ENCODE peak calls at places on chromosomes 5 and 9, in seven cellular contexts. O, Y, V, I, L, T and U are unnamed samples.

GRCh38 chr5:79567926-79568549 is 44.2 kb upstream of the TENT2 start:
- DNase-seq in Y (no peak), O (no peak), T (peak), I (no peak), V (peak), L (no peak), U (no peak)

GRCh38 chr5:74630387-74631087 is 10.0 kb downstream of the ENC1 start:
- DNase-seq in T (peak), Y (no peak), L (peak), V (peak), O (no peak), I (no peak), U (no peak)

GRCh38 chr5:125712397-125712796 is 710.8 kb upstream of the GRAMD2B start:
- DNase-seq in Y (no peak), O (no peak), V (no peak), T (no peak), I (no peak), L (no peak), U (no peak)

GRCh38 chr5:169786219-169786618 is 149.1 kb downstream of the DOCK2 start:
- DNase-seq in I (no peak), Y (no peak), L (no peak), V (no peak), O (no peak), T (no peak), U (no peak)

GRCh38 chr5:132830436-132831094 is at the start of gene SHROOM1:
- DNase-seq in Y (peak), V (peak), T (peak), L (peak), O (no peak), I (no peak), U (no peak)

GRCh38 chr9:96014078-96014477 is 138.6 kb downstream of the ERCC6L2 start:
- DNase-seq in I (no peak), L (peak), Y (no peak), V (no peak), O (no peak), T (no peak), U (no peak)

GRCh38 chr5:115584501-115584900 is 17.8 kb downstream of the TICAM2 start:
- DNase-seq in L (no peak), V (no peak), I (no peak), Y (no peak), T (no peak), O (no peak), U (no peak)

GRCh38 chr5:6758201-6758600 is 45.0 kb downstream of the TENT4A start:
- DNase-seq in O (no peak), L (no peak), I (no peak), T (no peak), Y (no peak), V (no peak), U (no peak)

GRCh38 chr5:74596930-74597329 is 43.6 kb downstream of the ENC1 start:
- DNase-seq in O (no peak), L (no peak), Y (no peak), I (no peak), V (no peak), T (no peak), U (no peak)

GRCh38 chr5:80117446-80117845 is 82.3 kb downstream of the THBS4 start:
- DNase-seq in O (no peak), I (no peak), L (no peak), T (no peak), Y (no peak), V (no peak), U (no peak)

GRCh38 chr9:36738318-36738975 is 165.8 kb downstream of the MELK start:
- DNase-seq in Y (no peak), O (no peak), L (no peak), T (peak), V (peak), I (no peak), U (no peak)

GRCh38 chr5:172904643-172905345 is 54.4 kb upstream of the RPL26L1 start:
- DNase-seq in O (peak), I (peak), L (no peak), V (peak), T (peak), Y (peak), U (no peak)

GRCh38 chr9:120385606-120386389 is 194.2 kb downstream of the CDK5RAP2 start:
- DNase-seq in I (no peak), L (no peak), O (no peak), V (no peak), Y (no peak), T (no peak), U (no peak)

GRCh38 chr5:72355706-72356299 is 35.6 kb downstream of the PTCD2 start:
- DNase-seq in T (peak), Y (no peak), V (peak), I (no peak), O (no peak), L (no peak), U (no peak)
- TF ChIP-seq CTCF in T (peak), Y (no peak), V (peak), I (peak), O (peak), L (no peak), U (no peak)

GRCh38 chr5:174401793-174402192 is 322.6 kb upstream of the MSX2 start:
- DNase-seq in L (no peak), O (no peak), Y (no peak), I (no peak), T (no peak), V (no peak), U (no peak)

GRCh38 chr5:174398171-174398570 is 326.2 kb upstream of the MSX2 start:
- DNase-seq in L (no peak), T (no peak), V (no peak), O (no peak), Y (no peak), I (no peak), U (no peak)

GRCh38 chr5:174404848-174405247 is 319.5 kb upstream of the MSX2 start:
- DNase-seq in V (no peak), T (no peak), I (no peak), Y (no peak), O (no peak), L (no peak), U (no peak)

GRCh38 chr5:174399411-174399810 is 325.0 kb upstream of the MSX2 start:
- DNase-seq in O (no peak), Y (no peak), V (no peak), T (no peak), L (no peak), I (no peak), U (no peak)

GRCh38 chr5:174402224-174402812 is 322.1 kb upstream of the MSX2 start:
- DNase-seq in L (no peak), V (no peak), Y (no peak), I (no peak), T (no peak), O (no peak), U (no peak)
- TF ChIP-seq CTCF in L (no peak), V (no peak), Y (no peak), I (no peak), T (no peak), O (no peak), U (no peak)

GRCh38 chr9:89009049-89009840 is 18.0 kb downstream of the S1PR3 start:
- DNase-seq in Y (no peak), T (no peak), L (no peak), V (no peak), O (no peak), I (no peak), U (no peak)
- TF ChIP-seq CTCF in Y (no peak), T (no peak), L (no peak), V (no peak), O (no peak), I (peak), U (no peak)

GRCh38 chr5:32319392-32319791 is 6.7 kb upstream of the MTMR12 start:
- DNase-seq in O (no peak), Y (no peak), L (no peak), T (no peak), V (no peak), I (no peak), U (no peak)
- TF ChIP-seq CTCF in O (no peak), Y (no peak), L (no peak), T (no peak), V (no peak), I (no peak), U (no peak)

GRCh38 chr5:65548281-65548680 is 14.7 kb downstream of the CENPK start:
- DNase-seq in T (no peak), O (no peak), Y (no peak), V (no peak), I (no peak), L (no peak), U (no peak)

GRCh38 chr5:65544473-65544872 is 18.5 kb downstream of the CENPK start:
- DNase-seq in Y (no peak), L (no peak), O (no peak), I (no peak), T (no peak), V (no peak), U (no peak)

DNA sequence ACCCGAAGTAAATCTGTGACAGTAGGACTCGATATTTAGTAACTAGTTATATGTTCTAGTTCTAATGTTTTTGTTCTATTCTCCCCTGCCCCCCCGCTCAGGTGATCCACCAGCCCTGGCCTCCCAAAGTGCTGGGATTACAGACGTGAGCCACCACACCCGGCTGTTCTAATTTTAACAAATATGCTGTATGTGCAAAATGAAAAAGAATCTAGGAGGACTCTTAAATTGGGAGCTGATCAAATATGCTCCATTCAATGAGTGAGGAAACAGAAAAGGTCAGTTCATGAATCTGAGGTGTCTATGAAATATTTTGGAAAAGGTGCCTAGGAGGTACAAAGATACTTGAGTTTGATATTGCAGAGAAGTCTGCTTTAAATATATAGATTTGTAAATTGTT is 16.8 kb downstream of the CENPK start:
- DNase-seq in Y (no peak), I (no peak), V (no peak), L (no peak), T (no peak), O (no peak), U (no peak)
- TF ChIP-seq CTCF in Y (no peak), I (no peak), V (no peak), L (no peak), T (no peak), O (no peak), U (no peak)